ENCODE peak calls at places on chromosome 7, in five cellular contexts. U is left ventricle myocardium inferior; S is thoracic aorta; K is CD8-positive, alpha-beta T cell; Y is fibroblast of lung. F is an unnamed sample.

GRCh38 chr7:135386181-135386580 is 123.7 kb downstream of the CNOT4 start:
- DNase-seq in U (no peak), S (no peak), K (no peak), Y (peak), F (no peak)

GRCh38 chr7:2641406-2642393 is 9.9 kb downstream of the TTYH3 start:
- DNase-seq in U (peak), S (peak), K (no peak), Y (peak), F (no peak)

GRCh38 chr7:77570330-77571011 is 33.4 kb downstream of the PTPN12 start:
- DNase-seq in U (no peak), S (no peak), K (no peak), Y (peak), F (no peak)

GRCh38 chr7:142463401-142463850 is 205.6 kb upstream of the PRSS58 start:
- DNase-seq in U (no peak), S (no peak), K (peak), Y (no peak), F (no peak)

GRCh38 chr7:94223375-94224084 is 171.2 kb upstream of the COL1A2 start:
- DNase-seq in U (no peak), S (no peak), K (no peak), Y (peak), F (no peak)

GRCh38 chr7:36406156-36406555 is 16.5 kb downstream of the ANLN start:
- DNase-seq in U (no peak), S (no peak), K (no peak), Y (peak), F (peak)

GRCh38 chr7:82548141-82548688 is 104.6 kb upstream of the CACNA2D1 start:
- DNase-seq in U (no peak), S (no peak), K (no peak), Y (no peak), F (no peak)

GRCh38 chr7:112101083-112101846 is 104.9 kb downstream of the DOCK4 start:
- DNase-seq in U (no peak), S (no peak), K (no peak), Y (no peak), F (no peak)

GRCh38 chr7:110001254-110001938 is 1089.5 kb upstream of the LRRN3 start:
- DNase-seq in U (no peak), S (no peak), K (no peak), Y (no peak), F (no peak)

GRCh38 chr7:35792472-35793224 is 8.2 kb upstream of the SEPTIN7 start:
- DNase-seq in U (no peak), S (no peak), K (no peak), Y (peak), F (no peak)

GRCh38 chr7:27124096-27124978 is 6.2 kb downstream of the HOXA4 start:
- DNase-seq in U (no peak), S (no peak), K (no peak), Y (peak), F (no peak)

GRCh38 chr7:30148951-30149459 is 14.2 kb downstream of the MTURN start:
- DNase-seq in U (no peak), S (no peak), K (peak), Y (no peak), F (no peak)

GRCh38 chr7:126440542-126440941 is 812.2 kb downstream of the GRM8 start:
- DNase-seq in U (no peak), S (no peak), K (no peak), Y (no peak), F (no peak)
- H3K27ac ChIP-seq in U (no peak), S (no peak), K (no peak), Y (no peak), F (no peak)

DNA sequence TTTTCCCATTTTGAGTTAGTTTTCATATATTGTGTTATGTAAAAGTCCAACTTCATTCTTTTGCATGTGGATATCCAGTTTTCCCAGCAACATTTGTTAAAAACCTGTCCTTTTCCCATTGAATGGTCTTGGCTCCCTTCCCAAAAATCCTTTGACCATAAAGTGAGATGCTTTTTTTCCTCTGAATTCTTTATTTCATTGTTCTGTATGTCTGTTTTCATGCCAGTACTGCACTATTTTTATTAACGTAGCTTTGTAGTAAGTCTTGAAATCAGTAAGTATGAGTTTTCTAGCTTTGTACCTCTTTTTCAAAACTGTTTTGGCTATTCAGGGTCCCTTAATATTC is 20.0 kb downstream of the C1GALT1 start:
- DNase-seq in U (no peak), S (no peak), K (no peak), Y (no peak), F (no peak)
- H3K27ac ChIP-seq in U (no peak), S (no peak), K (no peak), Y (no peak), F (no peak)

DNA sequence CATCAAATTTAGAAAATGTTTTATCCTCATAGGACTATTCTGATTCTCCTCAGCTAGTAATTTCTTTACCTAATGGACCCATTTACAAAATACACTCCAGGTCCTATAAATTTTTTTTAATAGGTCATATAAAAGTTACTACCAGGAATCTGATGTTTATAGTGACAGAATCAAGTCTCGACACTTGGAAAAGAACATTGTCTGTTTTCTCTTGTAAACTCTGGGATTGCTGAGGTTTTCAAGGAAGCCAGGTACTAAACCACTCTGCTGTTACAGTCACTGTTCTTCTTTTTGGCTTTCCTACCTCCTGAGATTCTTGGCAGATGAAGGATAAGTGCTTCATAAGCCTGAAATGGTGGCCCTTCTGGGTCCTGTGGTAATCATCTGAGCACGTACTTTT is 493.1 kb downstream of the AUTS2 start:
- DNase-seq in U (no peak), S (no peak), K (no peak), Y (no peak), F (no peak)
- H3K27ac ChIP-seq in U (no peak), S (no peak), K (no peak), Y (no peak), F (no peak)

GRCh38 chr7:74479961-74480829 is 26.5 kb downstream of the GTF2IRD1 start:
- DNase-seq in U (peak), S (peak), K (no peak), Y (peak), F (peak)

GRCh38 chr7:74479066-74479781 is 25.5 kb downstream of the GTF2IRD1 start:
- DNase-seq in U (peak), S (no peak), K (no peak), Y (peak), F (no peak)

GRCh38 chr7:74482629-74483401 is 29.1 kb downstream of the GTF2IRD1 start:
- DNase-seq in U (no peak), S (no peak), K (no peak), Y (peak), F (no peak)

GRCh38 chr7:74481458-74482324 is 28.0 kb downstream of the GTF2IRD1 start:
- DNase-seq in U (no peak), S (no peak), K (no peak), Y (peak), F (no peak)

DNA sequence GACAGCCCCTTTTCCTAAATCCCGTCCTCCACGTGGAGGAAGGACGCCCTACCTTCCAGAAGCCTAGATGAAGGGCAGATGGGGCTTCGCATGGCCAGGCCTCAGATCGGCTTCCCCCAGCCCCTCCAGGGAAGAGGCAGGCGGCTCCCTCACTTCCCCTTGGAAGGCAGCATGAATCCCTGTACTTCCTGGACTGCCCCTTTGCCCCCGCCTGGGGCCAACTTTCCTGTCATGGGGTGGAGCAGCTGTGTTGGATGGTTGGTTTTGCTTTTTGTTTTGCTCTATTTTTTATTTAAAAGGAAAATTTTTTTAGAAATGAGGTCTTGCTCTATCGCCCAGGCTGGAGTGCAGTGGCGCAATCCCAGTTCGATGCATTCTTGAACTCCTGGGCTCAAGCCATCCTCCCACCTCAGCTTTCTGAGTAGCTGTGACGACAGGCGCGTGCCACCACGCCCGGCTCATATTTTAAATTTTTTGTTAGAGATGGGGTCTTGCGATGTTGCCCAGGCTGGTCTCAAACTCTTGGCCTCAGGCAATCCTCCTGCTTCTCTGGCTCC is 27.2 kb downstream of the GTF2IRD1 start:
- DNase-seq in U (peak), S (no peak), K (no peak), Y (peak), F (no peak)
- H3K27ac ChIP-seq in U (peak), S (peak), K (no peak), Y (peak), F (peak)

GRCh38 chr7:48089415-48089975 is 430 bp downstream of the UPP1 start:
- DNase-seq in U (no peak), S (peak), K (peak), Y (peak), F (peak)

GRCh38 chr7:48087349-48087748 is 1.7 kb upstream of the UPP1 start:
- DNase-seq in U (no peak), S (no peak), K (no peak), Y (peak), F (no peak)

GRCh38 chr7:48091506-48092433 is 2.7 kb downstream of the UPP1 start:
- DNase-seq in U (no peak), S (no peak), K (no peak), Y (no peak), F (no peak)

GRCh38 chr7:48088559-48089414 is at the start of gene UPP1:
- DNase-seq in U (peak), S (peak), K (peak), Y (peak), F (peak)

GRCh38 chr7:48090095-48090805 is 1.2 kb downstream of the UPP1 start:
- DNase-seq in U (peak), S (no peak), K (no peak), Y (peak), F (peak)
- H3K27ac ChIP-seq in U (peak), S (peak), K (peak), Y (no peak), F (no peak)

GRCh38 chr7:47573758-47574472 is 8.0 kb downstream of the TNS3 start:
- DNase-seq in U (no peak), S (no peak), K (no peak), Y (peak), F (no peak)

GRCh38 chr7:47574473-47575328 is 7.2 kb downstream of the TNS3 start:
- DNase-seq in U (no peak), S (no peak), K (no peak), Y (no peak), F (no peak)

GRCh38 chr7:47577351-47577919 is 4.5 kb downstream of the TNS3 start:
- DNase-seq in U (peak), S (no peak), K (no peak), Y (peak), F (no peak)

GRCh38 chr7:47576909-47577255 is 5.0 kb downstream of the TNS3 start:
- DNase-seq in U (no peak), S (no peak), K (no peak), Y (no peak), F (no peak)

GRCh38 chr7:47576031-47576908 is 5.6 kb downstream of the TNS3 start:
- DNase-seq in U (peak), S (no peak), K (no peak), Y (peak), F (no peak)
- H3K27ac ChIP-seq in U (peak), S (peak), K (no peak), Y (peak), F (peak)

F was measured in substantia nigra.